ENCODE peak calls at places on chromosomes 7 and 10, in seven cellular contexts. F, X, Y, R, M, Z and K are unnamed samples. For H3K36me3, the result is how much of the 10 kb centered on the place peaks cover.

GRCh38 chr10:92692085-92692671 is 2.4 kb downstream of the HHEX start:
- DNase-seq in F (no peak), X (no peak), Y (no peak), R (no peak), M (no peak), Z (no peak), K (no peak)

GRCh38 chr7:75971961-75972763 is 22.2 kb downstream of the TMEM120A start:
- DNase-seq in F (no peak), X (no peak), Y (peak), R (no peak), M (peak), Z (peak), K (no peak)

GRCh38 chr7:125118444-125118843 is 188.8 kb upstream of the POT1 start:
- DNase-seq in F (no peak), X (no peak), Y (no peak), R (no peak), M (no peak), Z (no peak), K (no peak)

GRCh38 chr10:69240455-69240854 is 20.3 kb downstream of the HKDC1 start:
- DNase-seq in F (no peak), X (no peak), Y (no peak), R (no peak), M (no peak), Z (no peak), K (no peak)

GRCh38 chr10:131776496-131776895 is 124.3 kb upstream of the PPP2R2D start:
- DNase-seq in F (no peak), X (no peak), Y (no peak), R (no peak), M (no peak), Z (no peak), K (no peak)

GRCh38 chr7:151348970-151349369 is 7.4 kb downstream of the NUB1 start:
- DNase-seq in F (no peak), X (no peak), Y (no peak), R (no peak), M (no peak), Z (no peak), K (no peak)

GRCh38 chr10:71765176-71765906 is 8.0 kb downstream of the VSIR start:
- DNase-seq in F (no peak), X (peak), Y (no peak), R (no peak), M (peak), Z (peak), K (no peak)

GRCh38 chr7:8149222-8149621 is 112.7 kb downstream of the ICA1 start:
- DNase-seq in F (no peak), X (no peak), Y (no peak), R (no peak), M (peak), Z (no peak), K (no peak)

GRCh38 chr10:104321716-104322415 is 16.4 kb downstream of the ITPRIP start:
- DNase-seq in F (no peak), X (no peak), Y (no peak), R (peak), M (no peak), Z (no peak), K (peak)

GRCh38 chr10:94199565-94199964 is 163.2 kb downstream of the NOC3L start:
- DNase-seq in F (no peak), X (no peak), Y (no peak), R (no peak), M (no peak), Z (no peak), K (no peak)

GRCh38 chr10:17734432-17735110 is 17.4 kb upstream of the TMEM236 start:
- DNase-seq in F (no peak), X (no peak), Y (no peak), R (no peak), M (no peak), Z (no peak), K (no peak)

GRCh38 chr7:33959676-33960075 is 54.3 kb downstream of the BMPER start:
- DNase-seq in F (no peak), X (peak), Y (no peak), R (no peak), M (no peak), Z (no peak), K (no peak)

GRCh38 chr7:157679607-157680006 is 342.8 kb downstream of the DNAJB6 start:
- DNase-seq in F (no peak), X (no peak), Y (no peak), R (no peak), M (no peak), Z (no peak), K (no peak)

GRCh38 chr10:123599366-123599849 is 66.7 kb upstream of the GPR26 start:
- DNase-seq in F (no peak), X (no peak), Y (no peak), R (no peak), M (no peak), Z (no peak), K (no peak)

GRCh38 chr7:122438001-122438400 is 133.5 kb upstream of the FEZF1 start:
- DNase-seq in F (no peak), X (no peak), Y (no peak), R (no peak), M (no peak), Z (no peak), K (no peak)

GRCh38 chr10:114096864-114097263 is 53.2 kb downstream of the ADRB1 start:
- DNase-seq in F (no peak), X (no peak), Y (no peak), R (no peak), M (no peak), Z (no peak), K (no peak)

GRCh38 chr7:131745645-131746248 is 189.3 kb upstream of the PODXL start:
- DNase-seq in F (no peak), X (peak), Y (no peak), R (peak), M (peak), Z (peak), K (no peak)

GRCh38 chr10:82438277-82438676 is 563.3 kb downstream of the NRG3 start:
- DNase-seq in F (no peak), X (no peak), Y (no peak), R (no peak), M (no peak), Z (no peak), K (no peak)

GRCh38 chr10:47370878-47371277 is 13.2 kb downstream of the ZNF488 start:
- DNase-seq in F (no peak), X (no peak), Y (peak), R (no peak), M (no peak), Z (no peak), K (no peak)

GRCh38 chr7:73557108-73557396 is 438 bp downstream of the BCL7B start:
- DNase-seq in F (peak), X (peak), Y (peak), R (peak), M (peak), Z (peak), K (peak)

GRCh38 chr10:69268761-69269416 is 9.4 kb upstream of the HK1 start:
- DNase-seq in F (no peak), X (no peak), Y (no peak), R (no peak), M (no peak), Z (no peak), K (no peak)

GRCh38 chr7:132685301-132685700 is 109.0 kb upstream of the PLXNA4 start:
- DNase-seq in F (no peak), X (no peak), Y (no peak), R (no peak), M (no peak), Z (no peak), K (no peak)

GRCh38 chr10:73791871-73792400 is 6.5 kb downstream of the ZSWIM8 start:
- DNase-seq in F (no peak), X (no peak), Y (no peak), R (no peak), M (no peak), Z (no peak), K (no peak)

GRCh38 chr7:930975-931758 is 23.3 kb downstream of the ADAP1 start:
- DNase-seq in F (no peak), X (no peak), Y (no peak), R (peak), M (no peak), Z (no peak), K (no peak)

GRCh38 chr7:29748286-29749099 is 57.8 kb upstream of the WIPF3 start:
- DNase-seq in F (no peak), X (peak), Y (no peak), R (no peak), M (peak), Z (no peak), K (no peak)

GRCh38 chr10:62386401-62387320 is 12.5 kb downstream of the ZNF365 start:
- DNase-seq in F (no peak), X (peak), Y (no peak), R (no peak), M (peak), Z (no peak), K (no peak)

GRCh38 chr10:104330168-104331117 is 7.8 kb downstream of the ITPRIP start:
- DNase-seq in F (no peak), X (peak), Y (peak), R (peak), M (peak), Z (peak), K (no peak)

GRCh38 chr7:45599851-45600706 is 25.9 kb downstream of the ADCY1 start:
- DNase-seq in F (no peak), X (no peak), Y (peak), R (peak), M (no peak), Z (peak), K (no peak)

GRCh38 chr10:35424680-35425285 is 88.5 kb downstream of the CCNY start:
- DNase-seq in F (no peak), X (no peak), Y (no peak), R (no peak), M (no peak), Z (no peak), K (no peak)

GRCh38 chr10:95542330-95542729 is 18.8 kb downstream of the SORBS1 start:
- DNase-seq in F (no peak), X (no peak), Y (no peak), R (no peak), M (no peak), Z (peak), K (no peak)

GRCh38 chr10:43809211-43809930 is 160.7 kb upstream of the ZNF32 start:
- DNase-seq in F (no peak), X (peak), Y (no peak), R (no peak), M (peak), Z (no peak), K (no peak)

GRCh38 chr10:13276749-13277394 is 23.0 kb downstream of the PHYH start:
- DNase-seq in F (no peak), X (peak), Y (no peak), R (no peak), M (peak), Z (no peak), K (no peak)

GRCh38 chr7:55254242-55254595 is 110.9 kb upstream of the LANCL2 start:
- DNase-seq in F (no peak), X (no peak), Y (no peak), R (no peak), M (no peak), Z (no peak), K (no peak)

GRCh38 chr7:55253188-55253587 is 111.9 kb upstream of the LANCL2 start:
- DNase-seq in F (no peak), X (no peak), Y (no peak), R (no peak), M (no peak), Z (no peak), K (no peak)

GRCh38 chr7:55258631-55259030 is 106.5 kb upstream of the LANCL2 start:
- DNase-seq in F (no peak), X (no peak), Y (no peak), R (no peak), M (no peak), Z (no peak), K (no peak)

GRCh38 chr7:55254596-55255500 is 110.3 kb upstream of the LANCL2 start:
- DNase-seq in F (peak), X (peak), Y (peak), R (peak), M (peak), Z (peak), K (peak)

DNA sequence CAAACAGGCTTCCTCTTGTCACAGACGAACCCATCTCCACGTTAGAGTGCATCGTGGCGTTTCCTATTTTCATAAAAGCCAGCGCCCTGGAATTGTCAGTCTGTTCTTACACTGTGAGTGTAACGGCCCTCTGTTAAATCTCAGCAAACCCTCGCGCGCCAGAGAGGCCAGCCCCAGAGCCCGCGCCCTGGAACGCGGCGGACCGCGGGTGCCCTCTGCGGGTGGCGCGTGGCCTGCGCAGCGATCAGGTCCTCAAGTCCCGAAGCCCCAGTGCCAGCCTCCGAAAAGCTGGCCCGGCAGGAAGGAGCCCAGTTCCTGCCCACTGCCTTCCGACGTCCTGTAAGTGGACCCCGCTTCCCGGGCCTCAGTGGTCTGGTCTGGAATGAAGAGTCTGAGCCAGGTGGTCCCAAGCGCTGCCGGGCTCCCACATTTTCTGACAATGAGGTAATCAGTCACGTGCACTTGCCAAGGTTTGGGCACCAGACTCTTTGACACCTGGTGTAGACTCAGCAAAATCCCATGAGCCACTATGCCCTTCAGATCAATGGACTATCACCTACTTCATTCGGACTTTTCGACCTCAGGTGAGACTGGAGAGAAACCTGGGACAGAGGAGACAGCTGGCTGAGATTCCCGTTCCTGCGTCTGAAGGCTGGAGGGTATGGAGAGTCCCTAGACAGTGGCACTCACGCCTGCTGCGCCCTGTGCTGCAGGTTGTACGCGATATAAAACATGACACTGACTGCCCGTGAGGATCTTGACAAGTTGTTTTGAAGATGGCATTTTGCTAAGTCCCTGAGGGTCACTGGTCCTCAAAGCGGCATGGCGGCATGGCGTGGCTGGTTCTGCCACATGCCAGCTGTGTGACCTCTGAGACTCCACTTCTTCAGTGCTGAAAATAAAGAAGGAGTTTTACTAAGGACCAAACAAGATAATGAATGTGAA is 109.4 kb upstream of the LANCL2 start:
- DNase-seq in F (peak), X (peak), Y (peak), R (peak), M (peak), Z (peak), K (peak)
- H3K4me3 ChIP-seq in F (peak), X (peak), Y (peak), R (peak), M (peak), Z (peak), K (peak)

GRCh38 chr7:31825576-31825975 is 138.6 kb downstream of the PPP1R17 start:
- DNase-seq in F (no peak), X (no peak), Y (no peak), R (no peak), M (no peak), Z (no peak), K (no peak)
- H3K36me3 ChIP-seq in F (under half), X (under half), Y (under half), R (under half), M (under half), Z (under half), K (under half)

DNA sequence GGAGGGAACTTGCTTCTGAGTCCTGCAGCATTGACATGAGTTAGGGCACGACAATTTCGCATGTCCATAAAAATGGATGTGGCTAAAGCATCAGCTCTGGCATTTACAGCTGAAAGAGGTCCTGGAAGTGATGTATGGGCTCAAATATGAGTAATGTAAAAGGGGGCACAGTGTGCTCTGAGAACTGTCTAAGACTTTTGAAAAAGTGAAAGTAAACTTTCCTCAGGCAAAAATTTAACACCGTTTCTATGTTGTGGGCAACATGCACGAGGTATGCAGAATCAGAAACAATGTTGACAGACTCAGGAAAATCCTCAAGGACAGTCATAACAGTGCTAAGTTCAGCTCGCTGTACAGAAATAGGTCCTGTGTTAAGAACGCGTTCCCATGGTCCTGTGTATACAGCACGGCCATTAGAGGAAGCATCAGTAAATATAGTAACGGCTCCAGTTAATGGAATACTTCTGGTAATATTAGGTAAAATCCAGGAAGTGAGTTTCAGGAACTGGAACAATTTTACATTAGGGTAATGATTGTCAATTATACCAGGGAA is 37.9 kb upstream of the AKR1C2 start:
- DNase-seq in F (no peak), X (no peak), Y (no peak), R (no peak), M (no peak), Z (no peak), K (no peak)
- H3K4me3 ChIP-seq in F (no peak), X (no peak), Y (peak), R (peak), M (peak), Z (peak), K (no peak)

GRCh38 chr7:65971021-65971420 is 11.0 kb downstream of the GUSB start:
- DNase-seq in F (no peak), X (no peak), Y (no peak), R (no peak), M (no peak), Z (no peak), K (no peak)
- H3K36me3 ChIP-seq in F (under half), X (half or more), Y (half or more), R (half or more), M (half or more), Z (under half), K (half or more)